ENCODE peak calls at places on chromosomes 11 and 22, in ten cellular contexts. F is colonic mucosa, Y is neural progenitor cell, V is kidney, E is lower lobe of right lung, O is lung, W is A549, H is pancreas, U is cardiac fibroblast, X is ovary. B is an unnamed sample.

GRCh38 chr22:50576070-50576469 is 2.2 kb downstream of the CPT1B start:
- DNase-seq in Y (peak), X (no peak), H (no peak), E (no peak), U (peak), F (no peak), V (no peak), W (peak), O (no peak), B (peak)

GRCh38 chr11:15821471-15821870 is 534.9 kb downstream of the SOX6 start:
- DNase-seq in U (no peak), F (no peak), Y (no peak), H (no peak), W (no peak), V (no peak), E (no peak), X (no peak), O (no peak), B (no peak)

GRCh38 chr11:72573380-72573949 is 100.8 kb downstream of the PDE2A start:
- DNase-seq in H (peak), V (no peak), X (no peak), F (no peak), U (peak), O (no peak), E (no peak), W (peak), Y (peak), B (peak)

GRCh38 chr11:120706257-120706656 is 194.7 kb downstream of the GRIK4 start:
- DNase-seq in X (no peak), U (no peak), V (no peak), Y (no peak), O (no peak), E (no peak), W (no peak), H (no peak), F (no peak), B (no peak)

GRCh38 chr11:95625164-95626017 is 164.2 kb downstream of the FAM76B start:
- DNase-seq in Y (no peak), V (no peak), E (no peak), U (no peak), W (no peak), F (no peak), X (no peak), H (no peak), O (no peak), B (no peak)

GRCh38 chr11:122145715-122146274 is 29.8 kb upstream of the BLID start:
- DNase-seq in O (no peak), U (no peak), V (no peak), W (no peak), Y (no peak), H (no peak), X (no peak), E (no peak), F (no peak), B (no peak)

GRCh38 chr22:46672731-46673130 is 52.5 kb downstream of the GRAMD4 start:
- DNase-seq in W (no peak), E (no peak), U (no peak), F (peak), O (no peak), Y (no peak), V (no peak), X (no peak), H (no peak), B (no peak)

GRCh38 chr22:30292069-30292970 is 3.0 kb upstream of the CASTOR1 start:
- DNase-seq in V (no peak), O (no peak), H (no peak), X (peak), U (no peak), E (no peak), F (no peak), W (no peak), Y (no peak), B (no peak)

GRCh38 chr11:116073854-116074837 is 569.9 kb upstream of the CADM1 start:
- DNase-seq in X (no peak), O (no peak), Y (peak), E (no peak), H (no peak), U (no peak), W (no peak), F (no peak), V (no peak), B (peak)

GRCh38 chr11:125957623-125958330 is 11.9 kb downstream of the VSIG10L2 start:
- DNase-seq in U (no peak), O (no peak), V (no peak), F (no peak), X (no peak), Y (no peak), H (no peak), E (no peak), W (no peak), B (no peak)

GRCh38 chr11:94504689-94505293 is 7.5 kb upstream of the C11orf97 start:
- DNase-seq in F (no peak), H (no peak), U (peak), O (no peak), V (no peak), Y (peak), W (peak), E (no peak), X (no peak), B (peak)

GRCh38 chr11:132779487-132779886 is 752.8 kb downstream of the OPCML start:
- DNase-seq in V (no peak), H (no peak), Y (peak), W (no peak), O (no peak), F (no peak), E (no peak), X (no peak), U (no peak), B (peak)

GRCh38 chr11:2468363-2469240 is 23.8 kb downstream of the KCNQ1 start:
- DNase-seq in H (no peak), X (no peak), W (no peak), O (no peak), F (peak), V (peak), E (no peak), U (no peak), Y (no peak), B (no peak)

GRCh38 chr22:38125731-38126344 is 15.4 kb upstream of the BAIAP2L2 start:
- DNase-seq in H (no peak), X (no peak), F (no peak), Y (no peak), W (no peak), O (no peak), V (peak), E (no peak), U (no peak), B (no peak)

GRCh38 chr11:73246303-73246702 is 25.8 kb upstream of the P2RY6 start:
- DNase-seq in V (no peak), X (no peak), E (no peak), W (no peak), U (no peak), O (no peak), H (no peak), Y (no peak), F (no peak), B (no peak)

GRCh38 chr11:2265396-2265795 is 5.0 kb downstream of the ASCL2 start:
- DNase-seq in W (no peak), U (no peak), F (peak), X (peak), E (peak), O (peak), Y (no peak), H (no peak), V (no peak), B (no peak)

GRCh38 chr11:117843666-117844484 is 19.3 kb upstream of the FXYD2 start:
- DNase-seq in O (peak), V (peak), H (peak), Y (peak), W (peak), F (peak), U (peak), X (peak), E (peak), B (peak)

GRCh38 chr22:50702821-50703725 is 30.4 kb downstream of the SHANK3 start:
- DNase-seq in X (no peak), O (no peak), V (peak), U (no peak), F (no peak), E (peak), W (no peak), H (no peak), Y (no peak), B (no peak)

GRCh38 chr22:48898524-48899377 is 928.9 kb downstream of the BRD1 start:
- DNase-seq in F (peak), W (no peak), X (peak), Y (no peak), V (no peak), H (no peak), U (no peak), E (no peak), O (no peak), B (no peak)

GRCh38 chr11:94895451-94895850 is 77.9 kb downstream of the CWC15 start:
- DNase-seq in H (no peak), W (no peak), F (no peak), V (no peak), O (no peak), Y (no peak), E (no peak), X (no peak), U (peak), B (peak)

GRCh38 chr11:2775626-2776350 is 76.0 kb upstream of the KCNQ1OT1 start:
- DNase-seq in U (no peak), E (peak), X (peak), O (peak), F (peak), V (peak), Y (no peak), H (peak), W (no peak), B (no peak)

GRCh38 chr22:45413368-45414211 is at the start of the genes RIBC2 and SMC1B:
- DNase-seq in V (peak), X (peak), H (peak), U (peak), W (peak), E (peak), Y (peak), F (peak), O (peak), B (peak)

GRCh38 chr11:1488575-1489180 is 2.1 kb upstream of the MOB2 start:
- DNase-seq in W (no peak), Y (no peak), V (peak), X (peak), E (peak), U (no peak), O (no peak), H (no peak), F (no peak), B (no peak)

GRCh38 chr11:76623171-76623883 is 47.2 kb downstream of the LRRC32 start:
- DNase-seq in X (peak), W (no peak), V (no peak), Y (no peak), O (no peak), F (no peak), U (peak), H (no peak), E (no peak), B (no peak)

GRCh38 chr11:1541474-1542204 is 30.4 kb downstream of the DUSP8 start:
- DNase-seq in F (no peak), E (no peak), W (no peak), U (no peak), X (no peak), Y (peak), H (no peak), V (no peak), O (no peak), B (no peak)

GRCh38 chr11:86990520-86990919 is 35.3 kb upstream of the FZD4 start:
- DNase-seq in F (no peak), U (peak), O (no peak), Y (peak), W (no peak), E (no peak), X (no peak), V (no peak), H (no peak), B (peak)

GRCh38 chr11:100578966-100579365 is 108.1 kb upstream of the ARHGAP42 start:
- DNase-seq in U (no peak), V (no peak), Y (no peak), O (no peak), X (no peak), W (no peak), F (no peak), E (no peak), H (no peak), B (peak)

GRCh38 chr11:33930317-33931021 is 38.6 kb upstream of the LMO2 start:
- DNase-seq in F (no peak), U (peak), W (no peak), X (no peak), Y (peak), H (no peak), E (no peak), O (peak), V (no peak), B (no peak)

GRCh38 chr11:130462931-130463330 is 14.5 kb downstream of the ADAMTS15 start:
- DNase-seq in U (no peak), W (no peak), Y (no peak), X (no peak), E (no peak), V (no peak), O (no peak), H (no peak), F (no peak), B (no peak)

GRCh38 chr11:120185678-120186407 is 25.0 kb upstream of the OAF start:
- DNase-seq in O (no peak), F (peak), U (no peak), H (peak), W (no peak), X (peak), E (no peak), Y (no peak), V (no peak), B (no peak)

GRCh38 chr22:37643225-37643847 is 3.9 kb downstream of the SH3BP1 start:
- DNase-seq in H (peak), W (peak), U (peak), Y (peak), F (peak), V (peak), X (peak), O (peak), E (peak), B (peak)

GRCh38 chr11:36131719-36132349 is 157.4 kb downstream of the COMMD9 start:
- DNase-seq in W (no peak), F (peak), H (peak), U (peak), V (no peak), O (no peak), Y (peak), E (no peak), X (peak), B (peak)

GRCh38 chr11:4455439-4455838 is 6.3 kb downstream of the OR52K2 start:
- DNase-seq in U (no peak), E (peak), W (no peak), F (no peak), Y (no peak), O (no peak), X (no peak), H (no peak), V (no peak), B (no peak)

GRCh38 chr11:118544010-118544646 is 13.1 kb downstream of the TMEM25 start:
- DNase-seq in X (no peak), W (no peak), O (no peak), F (no peak), U (no peak), E (no peak), V (no peak), H (no peak), Y (no peak), B (no peak)

GRCh38 chr11:30960387-30960992 is 374.3 kb upstream of the MPPED2 start:
- DNase-seq in U (peak), W (peak), Y (peak), F (no peak), O (no peak), V (no peak), E (no peak), X (no peak), H (no peak), B (peak)

GRCh38 chr11:86672007-86672621 is at the start of gene ME3:
- DNase-seq in Y (peak), X (peak), E (peak), V (peak), H (peak), F (peak), U (peak), O (peak), W (peak), B (peak)

GRCh38 chr11:127451852-127452251 is 451.3 kb upstream of the KIRREL3 start:
- DNase-seq in E (no peak), U (no peak), X (peak), H (no peak), F (no peak), Y (no peak), V (no peak), W (no peak), O (no peak), B (no peak)

GRCh38 chr11:79237676-79238075 is 203.2 kb downstream of the TENM4 start:
- DNase-seq in W (no peak), X (no peak), E (no peak), O (no peak), F (no peak), H (no peak), V (no peak), Y (no peak), U (peak), B (peak)

GRCh38 chr11:116454020-116454645 is 318.7 kb downstream of the BUD13 start:
- DNase-seq in V (no peak), H (peak), E (no peak), W (peak), O (peak), F (peak), Y (peak), X (peak), U (peak), B (peak)

GRCh38 chr11:59174664-59175033 is 2.7 kb downstream of the DTX4 start:
- DNase-seq in E (no peak), U (peak), V (no peak), X (no peak), F (peak), O (peak), Y (no peak), W (no peak), H (no peak), B (no peak)

GRCh38 chr11:59173964-59174663 is 2.2 kb downstream of the DTX4 start:
- DNase-seq in F (peak), E (peak), U (peak), X (peak), V (peak), H (peak), O (peak), Y (peak), W (no peak), B (no peak)

GRCh38 chr11:59171508-59172322 is at the start of gene DTX4:
- DNase-seq in H (peak), O (peak), W (peak), U (peak), Y (peak), E (peak), V (peak), F (peak), X (peak), B (peak)

GRCh38 chr11:59173080-59173963 is 1.4 kb downstream of the DTX4 start:
- DNase-seq in E (peak), W (no peak), U (peak), Y (peak), X (peak), F (peak), H (no peak), V (peak), O (no peak), B (no peak)

DNA sequence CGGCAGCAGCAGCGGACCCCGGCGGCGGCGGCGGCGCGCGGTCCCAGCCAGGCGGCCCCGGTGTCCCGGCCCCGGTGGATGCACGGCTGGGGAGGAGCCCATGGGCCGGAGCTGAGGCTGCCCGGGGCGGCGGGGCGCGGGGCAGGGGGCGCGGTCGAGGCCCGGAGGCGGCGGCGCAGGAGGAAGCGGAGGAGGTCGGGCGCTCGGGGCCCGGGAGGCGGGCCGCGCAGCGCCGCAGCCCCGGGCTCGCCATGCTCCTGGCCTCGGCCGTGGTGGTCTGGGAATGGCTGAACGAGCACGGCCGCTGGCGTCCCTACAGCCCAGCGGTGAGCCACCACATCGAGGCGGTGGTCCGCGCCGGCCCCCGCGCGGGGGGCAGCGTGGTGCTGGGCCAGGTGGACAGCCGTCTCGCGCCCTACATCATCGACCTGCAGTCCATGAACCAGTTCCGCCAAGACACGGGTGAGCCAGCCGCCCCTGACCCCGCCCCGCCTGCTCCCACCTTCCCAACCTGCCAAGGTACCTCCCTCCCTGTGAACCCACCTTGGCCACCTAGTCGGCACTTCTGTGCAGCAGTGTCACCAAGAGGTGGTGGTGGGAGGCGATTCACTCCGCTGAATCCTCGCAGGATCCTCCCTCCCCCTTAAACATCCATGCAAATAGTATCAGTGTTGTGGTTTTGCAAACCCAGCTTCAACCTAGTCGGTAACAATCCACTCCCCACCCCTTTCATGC is 580 bp downstream of the DTX4 start:
- DNase-seq in U (no peak), W (no peak), V (peak), O (peak), F (peak), H (peak), Y (peak), X (peak), E (peak), B (no peak)
- TF ChIP-seq CTCF in U (no peak), W (no peak), V (no peak), O (no peak), F (no peak), H (no peak), Y (no peak), X (no peak), E (no peak), B (no peak)

GRCh38 chr11:65131895-65132237 is 2.5 kb downstream of the SYVN1 start:
- DNase-seq in V (no peak), E (no peak), W (no peak), F (no peak), H (no peak), Y (no peak), U (no peak), X (no peak), O (no peak), B (no peak)
- H3K4me3 ChIP-seq in V (no peak), E (peak), W (no peak), F (no peak), H (no peak), Y (no peak), U (no peak), X (no peak), O (no peak), B (no peak)

GRCh38 chr22:24133187-24133965 is 47.9 kb upstream of the SUSD2 start:
- DNase-seq in E (peak), H (no peak), X (no peak), U (peak), V (no peak), Y (no peak), W (no peak), O (no peak), F (no peak), B (peak)
- TF ChIP-seq CTCF in E (peak), H (no peak), X (peak), U (peak), V (no peak), Y (peak), W (no peak), O (peak), F (no peak), B (peak)

GRCh38 chr22:32353840-32354239 is 3.8 kb upstream of the RFPL3 start:
- DNase-seq in Y (no peak), X (no peak), E (no peak), O (no peak), U (no peak), H (no peak), V (no peak), F (no peak), W (no peak), B (no peak)

GRCh38 chr22:32353292-32353691 is 4.4 kb upstream of the RFPL3 start:
- DNase-seq in H (no peak), U (no peak), W (no peak), F (no peak), O (no peak), V (no peak), E (no peak), X (no peak), Y (no peak), B (no peak)

GRCh38 chr22:32352681-32353080 is 5.0 kb upstream of the RFPL3 start:
- DNase-seq in U (no peak), F (no peak), V (no peak), H (no peak), W (no peak), X (no peak), Y (no peak), E (no peak), O (no peak), B (no peak)

GRCh38 chr22:32355760-32356159 is 1.9 kb upstream of the RFPL3 start:
- DNase-seq in V (no peak), H (no peak), E (no peak), X (no peak), Y (peak), W (no peak), U (no peak), O (no peak), F (no peak), B (no peak)

GRCh38 chr22:32354360-32355351 is 3.0 kb upstream of the RFPL3 start:
- DNase-seq in H (no peak), W (no peak), X (no peak), E (no peak), Y (no peak), F (no peak), V (no peak), U (peak), O (no peak), B (peak)
- H3K4me3 ChIP-seq in H (no peak), W (no peak), X (no peak), E (peak), Y (no peak), F (no peak), V (peak), U (no peak), O (peak), B (no peak)

DNA sequence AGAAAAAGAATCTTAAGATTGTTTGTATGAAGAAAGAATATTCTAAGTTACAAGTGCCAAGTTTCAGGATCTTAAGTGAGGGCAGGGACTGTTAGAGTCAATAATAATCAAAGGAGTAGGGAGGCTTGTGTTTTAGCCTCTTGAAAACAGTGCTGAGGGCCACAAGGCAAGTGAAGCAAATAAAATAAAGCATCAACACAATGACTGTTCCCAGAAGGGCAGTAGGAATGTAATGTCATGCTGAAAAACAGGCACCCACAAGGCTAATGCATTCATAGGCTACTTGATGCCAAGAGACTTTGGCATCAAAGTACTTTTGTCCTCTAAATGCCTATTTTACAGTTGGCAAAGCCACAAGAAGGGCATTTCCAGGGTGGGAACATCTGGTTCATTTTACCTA is 22.9 kb downstream of the RAB39A start:
- DNase-seq in X (no peak), H (no peak), E (no peak), U (no peak), F (no peak), O (no peak), W (no peak), Y (no peak), V (no peak), B (no peak)
- TF ChIP-seq CTCF in X (no peak), H (no peak), E (no peak), U (no peak), F (no peak), O (no peak), W (no peak), Y (no peak), V (no peak), B (no peak)

GRCh38 chr22:39491696-39492095 is 10.4 kb upstream of the MIEF1 start:
- DNase-seq in F (no peak), E (peak), X (no peak), W (no peak), O (no peak), Y (no peak), H (no peak), V (peak), U (no peak), B (no peak)
- H3K4me3 ChIP-seq in F (no peak), E (no peak), X (no peak), W (no peak), O (no peak), Y (no peak), H (no peak), V (no peak), U (no peak), B (no peak)

B was measured in astrocyte of the spinal cord.